ENCODE peak calls at places on chromosomes 13 and 19, in four cellular contexts. N, E, J and X are unnamed samples.

GRCh38 chr13:36006347-36006746 is 124.8 kb downstream of the DCLK1 start:
- DNase-seq in N (no peak), E (no peak), J (no peak), X (no peak)

GRCh38 chr19:34288381-34288780 is 34.0 kb downstream of the GARRE1 start:
- DNase-seq in N (no peak), E (no peak), J (no peak), X (no peak)

GRCh38 chr13:113591750-113592149 is 7.2 kb downstream of the TFDP1 start:
- DNase-seq in N (no peak), E (no peak), J (no peak), X (peak; percentile 37)

GRCh38 chr19:10013834-10014618 is 743 bp downstream of the RDH8 start:
- DNase-seq in N (no peak), E (no peak), J (no peak), X (no peak)

GRCh38 chr13:19864018-19864338 is 529 bp upstream of the ZMYM5 start:
- DNase-seq in N (no peak), E (peak; percentile 79), J (peak; percentile 63), X (peak; percentile 88)

GRCh38 chr13:22662771-22663170 is 518.0 kb upstream of the SGCG start:
- DNase-seq in N (no peak), E (no peak), J (no peak), X (no peak)

GRCh38 chr19:6076675-6077463 is 33.4 kb downstream of the RFX2 start:
- DNase-seq in N (no peak), E (no peak), J (no peak), X (peak; percentile 55)

GRCh38 chr13:73138967-73139491 is 80.2 kb downstream of the KLF5 start:
- DNase-seq in N (no peak), E (no peak), J (no peak), X (no peak)

GRCh38 chr13:97182065-97182890 is 39.9 kb upstream of the MBNL2 start:
- DNase-seq in N (no peak), E (no peak), J (no peak), X (no peak)

GRCh38 chr19:49590071-49590970 is 661 bp upstream of the PRR12 start:
- DNase-seq in N (peak; percentile 88), E (peak; percentile 87), J (peak; percentile 93), X (peak; percentile 94)

GRCh38 chr13:82879921-82880320 is 1002.4 kb downstream of the SLITRK1 start:
- DNase-seq in N (no peak), E (no peak), J (no peak), X (no peak)

GRCh38 chr13:25762795-25763377 is 288.9 kb downstream of the SHISA2 start:
- DNase-seq in N (no peak), E (no peak), J (no peak), X (no peak)

GRCh38 chr13:73809561-73809960 is 324.6 kb downstream of the KLF12 start:
- DNase-seq in N (no peak), E (no peak), J (no peak), X (no peak)

GRCh38 chr13:22498006-22498405 is 682.8 kb upstream of the SGCG start:
- DNase-seq in N (no peak), E (no peak), J (no peak), X (no peak)

GRCh38 chr19:42028304-42029216 is 34.5 kb upstream of the ATP1A3 start:
- DNase-seq in N (no peak), E (no peak), J (no peak), X (no peak)

GRCh38 chr13:77124423-77124822 is 97.5 kb upstream of the FBXL3 start:
- DNase-seq in N (no peak), E (no peak), J (no peak), X (no peak)

GRCh38 chr19:18496167-18496979 is 25.5 kb downstream of the ELL start:
- DNase-seq in N (peak; percentile 70), E (no peak), J (peak; percentile 49), X (no peak)

GRCh38 chr13:68190826-68191225 is 960.7 kb upstream of the PCDH9 start:
- DNase-seq in N (no peak), E (no peak), J (no peak), X (no peak)

GRCh38 chr19:32397736-32398135 is 7.8 kb upstream of the DPY19L3 start:
- DNase-seq in N (no peak), E (no peak), J (no peak), X (no peak)

GRCh38 chr13:34358811-34359513 is 541.0 kb downstream of the RFC3 start:
- DNase-seq in N (no peak), E (no peak), J (no peak), X (no peak)

GRCh38 chr19:19652482-19653295 is 9.2 kb upstream of the GMIP start:
- DNase-seq in N (no peak), E (no peak), J (no peak), X (peak; percentile 57)

GRCh38 chr13:112905990-112906641 is 62.9 kb upstream of the MCF2L start:
- DNase-seq in N (no peak), E (no peak), J (no peak), X (peak; percentile 41)

GRCh38 chr13:98253526-98253925 is 76.5 kb upstream of the RNF113B start:
- DNase-seq in N (no peak), E (no peak), J (no peak), X (no peak)

GRCh38 chr13:49806126-49806536 is 13.6 kb upstream of the KPNA3 start:
- DNase-seq in N (no peak), E (no peak), J (no peak), X (no peak)

GRCh38 chr13:85575110-85575509 is 224.1 kb downstream of the SLITRK6 start:
- DNase-seq in N (no peak), E (no peak), J (no peak), X (no peak)

GRCh38 chr19:55674459-55674840 is 576 bp upstream of the EPN1 start:
- DNase-seq in N (no peak), E (no peak), J (no peak), X (no peak)

GRCh38 chr19:41355802-41356201 is 2.1 kb upstream of the TGFB1 start:
- DNase-seq in N (no peak), E (no peak), J (no peak), X (no peak)

GRCh38 chr13:95185851-95186250 is 115.4 kb downstream of the ABCC4 start:
- DNase-seq in N (no peak), E (peak; percentile 32), J (peak; percentile 47), X (no peak)

GRCh38 chr13:44160549-44161278 is 212.9 kb upstream of the SERP2 start:
- DNase-seq in N (no peak), E (peak; percentile 51), J (no peak), X (no peak)

GRCh38 chr19:18390075-18390909 is 4.3 kb downstream of the GDF15 start:
- DNase-seq in N (no peak), E (no peak), J (no peak), X (no peak)

GRCh38 chr13:109818891-109819290 is 32.5 kb upstream of the IRS2 start:
- DNase-seq in N (no peak), E (no peak), J (no peak), X (no peak)

GRCh38 chr13:49185264-49185663 is 34.9 kb upstream of the MLNR start:
- DNase-seq in N (no peak), E (no peak), J (no peak), X (no peak)

GRCh38 chr13:41568990-41569387 is 111.6 kb downstream of the RGCC start:
- DNase-seq in N (no peak), E (no peak), J (no peak), X (no peak)

GRCh38 chr19:38385804-38386257 is 2.0 kb downstream of the GGN start:
- DNase-seq in N (no peak), E (no peak), J (no peak), X (no peak)

GRCh38 chr19:55340784-55341147 is 1.1 kb downstream of the KMT5C start:
- DNase-seq in N (no peak), E (peak; percentile 30), J (no peak), X (no peak)

GRCh38 chr19:5623397-5624153 is 692 bp downstream of the SAFB start:
- DNase-seq in N (no peak), E (no peak), J (no peak), X (peak; percentile 66)

GRCh38 chr13:109784590-109785140 is 1.7 kb downstream of the IRS2 start:
- DNase-seq in N (peak; percentile 74), E (peak; percentile 83), J (peak; percentile 73), X (peak; percentile 86)

GRCh38 chr13:62358646-62358932 is 942.9 kb upstream of the PCDH20 start:
- DNase-seq in N (no peak), E (no peak), J (no peak), X (no peak)